ENCODE peak calls at places on chromosomes 3 and 15, in nine cellular contexts. W, C, E, D, S, Q, Z, L and I are unnamed samples.

GRCh38 chr15:35545316-35545824 is 595 bp downstream of the DPH6 start:
- DNase-seq in W (peak), C (peak), E (peak), D (peak), S (no peak), Q (peak), Z (peak), L (peak), I (peak)

GRCh38 chr3:80785475-80785874 is 976.0 kb downstream of the GBE1 start:
- DNase-seq in W (no peak), C (no peak), E (no peak), D (peak), S (no peak), Q (no peak), Z (no peak), L (peak), I (no peak)

GRCh38 chr3:143329567-143330164 is 210.1 kb downstream of the CHST2 start:
- DNase-seq in W (no peak), C (no peak), E (no peak), D (peak), S (no peak), Q (no peak), Z (no peak), L (no peak), I (no peak)

GRCh38 chr3:62467936-62468722 is 94.8 kb upstream of the FEZF2 start:
- DNase-seq in W (no peak), C (no peak), E (no peak), D (no peak), S (no peak), Q (no peak), Z (no peak), L (no peak), I (no peak)

GRCh38 chr3:97914390-97914789 is 57.8 kb downstream of the RIOX2 start:
- DNase-seq in W (no peak), C (peak), E (no peak), D (no peak), S (no peak), Q (no peak), Z (no peak), L (no peak), I (no peak)

GRCh38 chr3:10770981-10771380 is 45.0 kb upstream of the SLC6A11 start:
- DNase-seq in W (no peak), C (no peak), E (no peak), D (no peak), S (no peak), Q (no peak), Z (no peak), L (no peak), I (no peak)

GRCh38 chr15:56963126-56963525 is 44.7 kb downstream of the TCF12 start:
- DNase-seq in W (no peak), C (no peak), E (no peak), D (no peak), S (no peak), Q (no peak), Z (no peak), L (no peak), I (no peak)

GRCh38 chr3:146496726-146497125 is 27.4 kb upstream of the PLSCR2 start:
- DNase-seq in W (no peak), C (no peak), E (peak), D (no peak), S (no peak), Q (no peak), Z (no peak), L (no peak), I (no peak)

GRCh38 chr3:194167480-194167862 is 31.5 kb downstream of the HES1 start:
- DNase-seq in W (no peak), C (no peak), E (no peak), D (no peak), S (no peak), Q (no peak), Z (no peak), L (no peak), I (no peak)

GRCh38 chr3:131163-131889 is 65.2 kb upstream of the CHL1 start:
- DNase-seq in W (no peak), C (no peak), E (no peak), D (no peak), S (no peak), Q (no peak), Z (no peak), L (no peak), I (no peak)

GRCh38 chr3:143648218-143648617 is 200.1 kb downstream of the SLC9A9 start:
- DNase-seq in W (no peak), C (no peak), E (no peak), D (no peak), S (no peak), Q (no peak), Z (no peak), L (peak), I (no peak)

GRCh38 chr3:33360136-33360825 is 79.9 kb downstream of the UBP1 start:
- DNase-seq in W (no peak), C (peak), E (no peak), D (no peak), S (no peak), Q (no peak), Z (no peak), L (no peak), I (no peak)

GRCh38 chr3:69161587-69162196 is 39.3 kb upstream of the LMOD3 start:
- DNase-seq in W (no peak), C (peak), E (peak), D (peak), S (no peak), Q (peak), Z (no peak), L (peak), I (peak)

GRCh38 chr15:78056714-78057269 is 20.7 kb downstream of the TBC1D2B start:
- DNase-seq in W (no peak), C (no peak), E (no peak), D (no peak), S (no peak), Q (no peak), Z (peak), L (no peak), I (no peak)

GRCh38 chr3:170049146-170050000 is 11.6 kb downstream of the GPR160 start:
- DNase-seq in W (peak), C (no peak), E (no peak), D (no peak), S (peak), Q (peak), Z (peak), L (no peak), I (no peak)
- TF ChIP-seq POLR2AphosphoS5 in W (peak), C (no peak), E (no peak), D (no peak), S (no peak), Q (peak), Z (peak), L (no peak), I (peak)

GRCh38 chr3:52055537-52056351 is 627 bp downstream of the DUSP7 start:
- DNase-seq in W (peak), C (no peak), E (peak), D (peak), S (no peak), Q (no peak), Z (peak), L (peak), I (peak)

GRCh38 chr3:52058111-52058510 is 1.7 kb upstream of the DUSP7 start:
- DNase-seq in W (no peak), C (no peak), E (no peak), D (no peak), S (no peak), Q (no peak), Z (no peak), L (no peak), I (no peak)

GRCh38 chr3:52056521-52056967 is at the start of gene DUSP7:
- DNase-seq in W (peak), C (no peak), E (peak), D (peak), S (no peak), Q (peak), Z (peak), L (peak), I (peak)

GRCh38 chr3:52057806-52058099 is 1.4 kb upstream of the DUSP7 start:
- DNase-seq in W (no peak), C (no peak), E (no peak), D (no peak), S (no peak), Q (no peak), Z (no peak), L (no peak), I (no peak)

DNA sequence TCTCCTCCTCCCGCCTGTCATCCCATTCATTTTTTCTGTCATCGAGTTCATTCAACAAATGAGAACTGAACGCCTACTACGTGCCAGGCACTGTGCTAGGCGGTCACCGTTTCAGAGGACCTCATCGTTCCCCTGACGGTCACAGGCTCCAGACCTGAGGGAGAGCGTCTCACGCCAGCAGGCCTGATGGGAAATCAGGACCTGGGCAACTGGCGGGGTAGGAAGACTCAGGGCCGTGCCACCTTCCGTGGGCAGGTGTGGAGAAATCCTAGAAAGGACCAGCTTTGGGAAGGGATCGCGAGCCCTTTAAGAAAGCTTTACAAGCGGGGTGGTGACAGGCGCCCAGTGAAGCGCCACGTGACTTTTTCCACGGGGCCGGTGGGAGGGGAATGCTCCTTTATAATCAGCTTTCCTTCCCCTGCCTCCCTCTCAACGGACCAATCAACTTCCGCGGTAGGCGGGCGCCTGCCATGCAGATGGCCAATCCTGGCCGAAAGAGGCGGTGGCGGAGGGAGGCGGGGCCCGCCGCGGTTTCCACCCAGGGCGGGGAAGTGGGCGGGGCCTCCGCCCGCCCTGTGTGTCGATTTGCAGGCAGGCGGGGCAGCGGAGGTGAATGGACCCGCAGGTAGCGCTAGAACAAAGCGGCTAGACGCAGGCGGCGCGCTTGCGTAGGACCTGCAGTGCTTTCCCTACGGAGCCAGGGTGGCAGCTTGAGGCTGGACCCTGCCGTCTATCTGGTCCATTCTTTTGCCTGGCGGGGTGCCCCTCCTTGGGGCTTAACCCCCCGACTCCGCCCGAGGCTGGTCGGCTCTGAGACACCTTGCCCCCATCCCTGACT is 816 bp upstream of the DUSP7 start:
- DNase-seq in W (peak), C (peak), E (peak), D (peak), S (peak), Q (peak), Z (peak), L (peak), I (peak)
- TF ChIP-seq POLR2AphosphoS5 in W (peak), C (peak), E (no peak), D (peak), S (peak), Q (peak), Z (peak), L (peak), I (no peak)

GRCh38 chr3:184314700-184315505 is 497 bp downstream of the EIF4G1 start:
- DNase-seq in W (peak), C (no peak), E (peak), D (peak), S (peak), Q (peak), Z (peak), L (peak), I (peak)
- TF ChIP-seq POLR2AphosphoS5 in W (peak), C (peak), E (no peak), D (no peak), S (peak), Q (peak), Z (peak), L (no peak), I (no peak)

GRCh38 chr3:167559922-167560321 is 86.1 kb upstream of the SERPINI2 start:
- DNase-seq in W (no peak), C (no peak), E (no peak), D (no peak), S (no peak), Q (no peak), Z (no peak), L (no peak), I (no peak)

GRCh38 chr3:167568634-167569033 is 85.1 kb downstream of the WDR49 start:
- DNase-seq in W (no peak), C (no peak), E (no peak), D (no peak), S (no peak), Q (no peak), Z (no peak), L (no peak), I (no peak)

GRCh38 chr3:167565489-167565888 is 88.3 kb downstream of the WDR49 start:
- DNase-seq in W (no peak), C (no peak), E (no peak), D (no peak), S (no peak), Q (no peak), Z (no peak), L (no peak), I (no peak)

GRCh38 chr3:167564612-167565011 is 89.1 kb downstream of the WDR49 start:
- DNase-seq in W (no peak), C (no peak), E (no peak), D (no peak), S (no peak), Q (no peak), Z (no peak), L (no peak), I (no peak)
- TF ChIP-seq POLR2AphosphoS5 in W (no peak), C (no peak), E (no peak), D (no peak), S (no peak), Q (no peak), Z (no peak), L (no peak), I (no peak)

DNA sequence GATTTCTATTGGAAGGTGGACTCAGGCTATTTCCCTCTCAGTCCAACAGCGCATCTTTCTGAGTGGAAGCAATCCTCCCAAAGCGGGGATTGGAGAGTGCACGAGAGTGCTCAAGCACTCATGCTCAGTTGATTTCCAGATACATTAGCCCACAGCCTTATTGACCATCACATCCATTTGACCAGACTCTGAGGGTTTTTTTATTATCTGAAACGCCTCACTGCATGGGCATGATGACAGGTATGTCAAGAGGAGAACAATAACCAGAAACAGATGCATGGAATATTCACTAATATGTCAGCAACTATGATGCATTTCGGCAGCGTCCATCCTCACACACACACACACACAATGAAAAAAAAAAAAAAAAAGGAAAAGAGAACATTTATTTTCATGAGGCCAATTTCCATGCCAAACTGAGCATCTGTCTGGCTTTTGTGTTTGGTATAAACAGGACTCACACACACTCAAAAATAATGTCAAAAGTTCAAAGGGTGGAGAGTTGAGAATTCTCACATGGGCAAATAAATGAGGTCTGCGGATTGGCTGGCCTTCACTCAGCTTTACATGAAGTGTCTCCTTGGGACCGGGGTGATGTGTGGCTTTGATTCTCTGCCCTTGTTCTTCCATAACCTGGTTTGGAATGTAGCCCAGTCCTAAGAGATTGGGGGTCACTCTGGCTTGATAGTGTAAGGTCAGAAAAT is 371.6 kb downstream of the MCTP2 start:
- DNase-seq in W (no peak), C (no peak), E (no peak), D (no peak), S (no peak), Q (no peak), Z (no peak), L (no peak), I (no peak)
- TF ChIP-seq POLR2AphosphoS5 in W (no peak), C (no peak), E (no peak), D (no peak), S (no peak), Q (no peak), Z (no peak), L (no peak), I (no peak)

GRCh38 chr3:71067977-71068376 is 515.6 kb downstream of the FOXP1 start:
- DNase-seq in W (no peak), C (no peak), E (no peak), D (no peak), S (no peak), Q (no peak), Z (no peak), L (no peak), I (no peak)

GRCh38 chr3:71072288-71072687 is 511.2 kb downstream of the FOXP1 start:
- DNase-seq in W (no peak), C (no peak), E (no peak), D (no peak), S (no peak), Q (no peak), Z (no peak), L (no peak), I (no peak)

GRCh38 chr3:71070497-71071465 is 512.7 kb downstream of the FOXP1 start:
- DNase-seq in W (no peak), C (no peak), E (no peak), D (no peak), S (no peak), Q (no peak), Z (no peak), L (no peak), I (no peak)

GRCh38 chr3:71066849-71067261 is 516.7 kb downstream of the FOXP1 start:
- DNase-seq in W (no peak), C (no peak), E (no peak), D (peak), S (no peak), Q (no peak), Z (no peak), L (no peak), I (no peak)

DNA sequence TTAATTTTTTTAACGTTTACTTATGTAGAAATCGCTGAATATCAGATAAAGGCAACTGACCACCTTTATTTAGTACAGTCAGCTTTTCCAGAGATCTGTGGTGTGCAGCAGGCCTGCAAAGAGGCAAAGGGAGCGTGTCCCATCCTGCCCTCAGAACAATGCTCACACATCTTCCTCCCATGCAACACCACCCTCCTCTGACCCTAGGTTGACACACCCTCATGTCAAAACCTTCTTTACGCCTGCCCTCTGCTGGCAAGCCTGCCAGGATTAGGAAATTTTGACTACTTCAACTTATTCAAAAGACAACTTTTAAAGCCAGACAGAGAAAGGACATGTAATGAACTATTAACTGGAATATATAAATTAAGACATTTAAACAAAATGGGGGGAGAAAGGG is 513.7 kb downstream of the FOXP1 start:
- DNase-seq in W (peak), C (no peak), E (peak), D (peak), S (peak), Q (peak), Z (peak), L (peak), I (no peak)
- TF ChIP-seq POLR2AphosphoS5 in W (no peak), C (no peak), E (no peak), D (no peak), S (no peak), Q (peak), Z (peak), L (no peak), I (no peak)

DNA sequence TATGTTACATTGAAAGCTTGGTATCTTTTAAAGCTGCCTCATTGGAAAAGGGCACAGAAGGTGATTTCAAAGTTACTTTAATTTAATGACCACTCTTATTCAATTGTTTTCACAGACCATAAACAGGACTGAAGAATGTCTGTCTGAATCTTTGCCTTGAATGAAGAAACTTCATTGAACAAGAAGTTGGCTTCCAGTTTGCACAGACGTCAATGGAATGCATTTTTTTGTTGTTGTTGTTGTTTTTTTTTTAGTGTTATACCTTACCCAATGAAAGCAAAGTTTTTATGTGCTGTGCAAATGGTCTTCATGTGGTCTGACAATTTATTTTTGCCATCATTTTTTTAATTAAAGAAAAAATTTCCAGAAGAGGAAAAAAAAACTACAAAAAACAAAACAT is 602.7 kb upstream of the TGFBR2 start:
- DNase-seq in W (no peak), C (no peak), E (no peak), D (no peak), S (no peak), Q (no peak), Z (no peak), L (no peak), I (no peak)
- TF ChIP-seq POLR2AphosphoS5 in W (no peak), C (no peak), E (no peak), D (no peak), S (no peak), Q (no peak), Z (no peak), L (no peak), I (no peak)

GRCh38 chr3:32186097-32186496 is 52.4 kb upstream of the CMTM8 start:
- DNase-seq in W (no peak), C (no peak), E (no peak), D (no peak), S (no peak), Q (no peak), Z (no peak), L (peak), I (no peak)
- TF ChIP-seq POLR2AphosphoS5 in W (no peak), C (no peak), E (no peak), D (no peak), S (no peak), Q (no peak), Z (no peak), L (no peak), I (no peak)